ENCODE peak calls at places on chromosomes 12 and 14, in six cellular contexts. N is fibroblast of mammary gland, R is GM12865, U is upper lobe of right lung, G is glutamatergic neuron, J is transverse colon. X is an unnamed sample.

GRCh38 chr12:111785651-111786050 is 18.9 kb downstream of the ALDH2 start:
- DNase-seq in N (peak), R (no peak), U (no peak), G (no peak), J (no peak), X (no peak)

GRCh38 chr12:109111775-109112491 is 4.5 kb upstream of the ACACB start:
- DNase-seq in N (peak), R (peak), U (peak), G (peak), J (peak), X (peak)

GRCh38 chr14:23104591-23105347 is at the start of gene CIROP:
- DNase-seq in N (no peak), R (no peak), U (no peak), G (no peak), J (no peak), X (no peak)

GRCh38 chr14:93936245-93936644 is 9.1 kb downstream of the FAM181A start:
- DNase-seq in N (no peak), R (peak), U (no peak), G (peak), J (no peak), X (peak)

GRCh38 chr14:106218189-106218588 is 691.8 kb downstream of the TMEM121 start:
- DNase-seq in N (no peak), R (no peak), U (no peak), G (no peak), J (no peak), X (no peak)

GRCh38 chr14:104687601-104688504 is 1.6 kb upstream of the INF2 start:
- DNase-seq in N (peak), R (no peak), U (peak), G (no peak), J (peak), X (no peak)

GRCh38 chr14:28754209-28754985 is 12.2 kb upstream of the FOXG1 start:
- DNase-seq in N (peak), R (peak), U (no peak), G (no peak), J (no peak), X (no peak)

GRCh38 chr12:43147893-43148292 is 404.1 kb downstream of the ADAMTS20 start:
- DNase-seq in N (peak), R (no peak), U (no peak), G (no peak), J (no peak), X (no peak)

GRCh38 chr12:54479421-54479820 is 6.0 kb upstream of the GTSF1 start:
- DNase-seq in N (peak), R (no peak), U (no peak), G (no peak), J (no peak), X (no peak)

GRCh38 chr12:1107669-1108068 is 116.6 kb downstream of the ERC1 start:
- DNase-seq in N (no peak), R (no peak), U (no peak), G (no peak), J (no peak), X (no peak)

GRCh38 chr12:1102088-1102487 is 111.1 kb downstream of the ERC1 start:
- DNase-seq in N (no peak), R (no peak), U (no peak), G (no peak), J (no peak), X (no peak)

GRCh38 chr12:1103632-1104031 is 112.6 kb downstream of the ERC1 start:
- DNase-seq in N (peak), R (no peak), U (no peak), G (no peak), J (no peak), X (no peak)

GRCh38 chr12:1103051-1103450 is 112.0 kb downstream of the ERC1 start:
- DNase-seq in N (no peak), R (no peak), U (no peak), G (no peak), J (no peak), X (no peak)

GRCh38 chr12:1104088-1104800 is 113.2 kb downstream of the ERC1 start:
- DNase-seq in N (no peak), R (no peak), U (no peak), G (no peak), J (no peak), X (no peak)
- TF ChIP-seq CTCF in N (no peak), R (no peak), U (no peak), G (no peak), J (no peak), X (no peak)

GRCh38 chr12:8911606-8912268 is 2.6 kb upstream of the PHC1 start:
- DNase-seq in N (no peak), R (no peak), U (no peak), G (no peak), J (no peak), X (no peak)

GRCh38 chr12:8913702-8914032 is 642 bp upstream of the PHC1 start:
- DNase-seq in N (peak), R (no peak), U (no peak), G (no peak), J (no peak), X (no peak)

GRCh38 chr12:8909752-8910151 is 4.6 kb upstream of the PHC1 start:
- DNase-seq in N (no peak), R (no peak), U (no peak), G (no peak), J (no peak), X (no peak)

GRCh38 chr12:8914716-8915526 is 612 bp downstream of the PHC1 start:
- DNase-seq in N (peak), R (peak), U (peak), G (peak), J (peak), X (peak)

GRCh38 chr12:8912910-8913309 is 1.4 kb upstream of the PHC1 start:
- DNase-seq in N (peak), R (peak), U (no peak), G (no peak), J (no peak), X (peak)
- TF ChIP-seq CTCF in N (no peak), R (peak), U (no peak), G (peak), J (peak), X (peak)

GRCh38 chr14:87524011-87524410 is 469.0 kb downstream of the GALC start:
- DNase-seq in N (no peak), R (no peak), U (no peak), G (no peak), J (no peak), X (no peak)
- TF ChIP-seq CTCF in N (no peak), R (no peak), U (no peak), G (no peak), J (no peak), X (no peak)

GRCh38 chr14:64745511-64746041 is 41.4 kb downstream of the PLEKHG3 start:
- DNase-seq in N (no peak), R (no peak), U (no peak), G (no peak), J (no peak), X (no peak)
- TF ChIP-seq CTCF in N (no peak), R (no peak), U (no peak), G (no peak), J (no peak), X (no peak)

DNA sequence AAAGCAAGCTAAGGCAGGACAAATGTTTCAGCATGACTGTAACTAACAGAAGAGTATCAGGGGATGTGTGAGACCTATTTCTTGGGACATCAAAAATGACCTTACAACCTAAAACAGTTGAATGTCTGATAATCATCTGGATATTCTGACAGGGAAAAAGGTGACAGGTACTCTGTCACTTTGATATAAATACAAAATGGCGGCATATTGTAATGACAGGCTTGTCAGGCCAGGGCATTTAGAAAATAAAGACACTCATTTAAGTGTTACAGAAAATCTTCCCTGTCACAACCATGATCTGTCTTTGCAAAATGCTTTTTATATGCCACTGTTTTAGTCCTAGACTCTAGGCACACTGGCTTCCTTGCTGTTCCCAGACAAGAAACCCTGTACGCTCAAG is 1033.3 kb upstream of the FLRT2 start:
- DNase-seq in N (no peak), R (no peak), U (no peak), G (no peak), J (no peak), X (no peak)
- TF ChIP-seq CTCF in N (no peak), R (no peak), U (no peak), G (no peak), J (no peak), X (no peak)

GRCh38 chr14:87049886-87050820 is 942.8 kb downstream of the GALC start:
- DNase-seq in N (peak), R (peak), U (no peak), G (peak), J (no peak), X (peak)
- TF ChIP-seq CTCF in N (peak), R (peak), U (peak), G (peak), J (peak), X (peak)

GRCh38 chr12:99054601-99055128 is 409.6 kb downstream of the APAF1 start:
- DNase-seq in N (peak), R (no peak), U (no peak), G (no peak), J (no peak), X (no peak)

GRCh38 chr12:99055294-99055693 is 410.2 kb downstream of the APAF1 start:
- DNase-seq in N (no peak), R (no peak), U (no peak), G (no peak), J (no peak), X (no peak)

GRCh38 chr12:99045158-99045557 is 400.1 kb downstream of the APAF1 start:
- DNase-seq in N (no peak), R (no peak), U (no peak), G (no peak), J (no peak), X (no peak)

GRCh38 chr12:99053599-99054362 is 408.7 kb downstream of the APAF1 start:
- DNase-seq in N (no peak), R (no peak), U (no peak), G (no peak), J (no peak), X (no peak)

GRCh38 chr12:99049774-99050173 is 404.7 kb downstream of the APAF1 start:
- DNase-seq in N (no peak), R (no peak), U (no peak), G (no peak), J (no peak), X (no peak)
- TF ChIP-seq CTCF in N (no peak), R (no peak), U (no peak), G (no peak), J (no peak), X (no peak)

GRCh38 chr12:59834659-59835474 is 239.0 kb downstream of the SLC16A7 start:
- DNase-seq in N (peak), R (peak), U (no peak), G (no peak), J (no peak), X (no peak)
- TF ChIP-seq CTCF in N (peak), R (peak), U (peak), G (peak), J (peak), X (peak)